ENCODE peak calls at places on chromosome 20, in four cellular contexts. R is transverse colon, X is suprapubic skin, G is K562. Y is an unnamed sample.

GRCh38 chr20:60569116-60569515 is 610.9 kb downstream of the CDH26 start:
- DNase-seq in X (no peak), R (no peak), G (no peak), Y (no peak)

GRCh38 chr20:4113996-4114603 is 98.7 kb upstream of the RNF24 start:
- DNase-seq in G (peak; percentile 31), X (no peak), R (no peak), Y (no peak)

GRCh38 chr20:17885544-17885943 is 83.0 kb downstream of the SNX5 start:
- DNase-seq in X (no peak), R (peak; percentile 37), G (no peak), Y (peak; percentile 58)

GRCh38 chr20:38599410-38599882 is 2.2 kb upstream of the ARHGAP40 start:
- DNase-seq in G (peak; percentile 47), R (no peak), X (no peak), Y (no peak)

GRCh38 chr20:54119744-54120143 is 49.4 kb upstream of the BCAS1 start:
- DNase-seq in R (no peak), X (no peak), G (no peak), Y (no peak)

GRCh38 chr20:45036044-45036755 is 64.7 kb downstream of the KCNS1 start:
- DNase-seq in X (no peak), G (peak; percentile 61), R (no peak), Y (no peak)

GRCh38 chr20:45355209-45355608 is 7.0 kb upstream of the SDC4 start:
- DNase-seq in R (no peak), X (no peak), G (no peak), Y (no peak)

GRCh38 chr20:5714261-5715041 is 35.8 kb upstream of the SHLD1 start:
- DNase-seq in R (no peak), X (no peak), G (peak; percentile 30), Y (no peak)

GRCh38 chr20:54056762-54057639 is 13.4 kb downstream of the BCAS1 start:
- DNase-seq in R (no peak), X (no peak), G (no peak), Y (no peak)

GRCh38 chr20:13202553-13202952 is 18.5 kb upstream of the ISM1 start:
- DNase-seq in R (no peak), G (no peak), X (no peak), Y (no peak)

GRCh38 chr20:36632487-36633284 is 13.3 kb downstream of the SLA2 start:
- DNase-seq in X (no peak), G (peak; percentile 29), R (no peak), Y (no peak)

GRCh38 chr20:51584737-51585136 is 42.2 kb upstream of the NFATC2 start:
- DNase-seq in G (no peak), R (no peak), X (no peak), Y (no peak)

GRCh38 chr20:37804584-37805566 is 98.1 kb upstream of the VSTM2L start:
- DNase-seq in G (no peak), X (no peak), R (peak; percentile 52), Y (no peak)

GRCh38 chr20:49987015-49987867 is 4.5 kb downstream of the SNAI1 start:
- DNase-seq in X (no peak), G (no peak), R (no peak), Y (no peak)

GRCh38 chr20:2507875-2508630 is 662 bp downstream of the ZNF343 start:
- DNase-seq in X (no peak), R (peak; percentile 23), G (peak; percentile 18), Y (no peak)

GRCh38 chr20:10603971-10604864 is 69.6 kb downstream of the JAG1 start:
- DNase-seq in R (peak; percentile 20), G (no peak), X (no peak), Y (peak; percentile 52)

GRCh38 chr20:61803903-61804804 is 261.5 kb downstream of the TAF4 start:
- DNase-seq in G (no peak), X (no peak), R (no peak), Y (no peak)

GRCh38 chr20:10309326-10309725 is 90.7 kb downstream of the SNAP25 start:
- DNase-seq in G (no peak), R (no peak), X (no peak), Y (no peak)

GRCh38 chr20:2845607-2846006 is 5.1 kb downstream of the VPS16 start:
- DNase-seq in X (no peak), R (no peak), G (no peak), Y (no peak)

GRCh38 chr20:32463642-32464400 is 105.7 kb downstream of the ASXL1 start:
- DNase-seq in X (no peak), G (no peak), R (peak; percentile 80), Y (no peak)

GRCh38 chr20:47241345-47241781 is 115.1 kb downstream of the ZMYND8 start:
- DNase-seq in G (no peak), X (no peak), R (peak; percentile 23), Y (no peak)

GRCh38 chr20:35277531-35278395 is at the start of gene MMP24OS:
- DNase-seq in G (peak; percentile 90), R (peak; percentile 94), X (peak; percentile 95), Y (peak; percentile 81)

GRCh38 chr20:35274172-35275092 is 3.5 kb downstream of the MMP24OS start:
- DNase-seq in G (no peak), X (no peak), R (no peak), Y (no peak)

GRCh38 chr20:35277127-35277526 is 795 bp downstream of the MMP24OS start:
- DNase-seq in G (no peak), X (no peak), R (no peak), Y (no peak)

GRCh38 chr20:35276408-35276807 is 1.5 kb downstream of the MMP24OS start:
- DNase-seq in R (no peak), G (no peak), X (no peak), Y (no peak)

DNA sequence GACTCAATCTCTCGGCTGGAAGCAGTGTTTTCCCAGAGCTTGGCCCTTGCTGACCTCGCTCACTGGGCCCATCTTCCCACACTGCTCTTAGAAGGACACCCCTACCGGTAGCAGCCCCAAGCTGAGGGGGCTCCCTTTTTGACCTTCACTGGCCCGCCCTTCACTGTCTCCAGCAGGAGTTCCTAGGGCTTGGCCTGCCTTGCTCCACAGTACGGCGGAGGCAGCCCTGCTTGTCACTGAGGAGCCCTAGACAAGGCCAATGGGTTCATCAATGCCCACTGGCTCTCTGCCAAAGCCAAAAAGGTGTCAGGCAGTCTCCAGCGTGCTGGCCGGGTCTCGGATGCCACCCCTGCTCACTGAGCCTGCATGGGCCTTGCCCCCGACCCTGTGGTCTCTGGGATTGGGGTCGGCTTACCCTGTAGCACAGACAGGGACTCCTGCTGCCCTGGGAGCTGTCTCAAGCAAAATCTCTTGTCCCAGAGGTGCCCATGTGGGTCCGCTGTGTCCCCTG is 2.1 kb downstream of the MMP24OS start:
- DNase-seq in X (no peak), G (no peak), R (no peak), Y (no peak)
- TF ChIP-seq POLR2A in X (no peak), G (peak; percentile 32), R (no peak), Y (no peak)

GRCh38 chr20:19071442-19071717 is 141.1 kb upstream of the SLC24A3 start:
- DNase-seq in R (no peak), X (no peak), G (no peak), Y (no peak)
- TF ChIP-seq EP300 in R (no peak), X (no peak), G (no peak), Y (no peak)

GRCh38 chr20:63379296-63379695 is 18.1 kb upstream of the CHRNA4 start:
- DNase-seq in X (no peak), G (no peak), R (no peak), Y (no peak)
- H3K27ac ChIP-seq in X (no peak overlapping the region), G (no peak overlapping the region), R (no peak overlapping the region), Y (no peak overlapping the region)

DNA sequence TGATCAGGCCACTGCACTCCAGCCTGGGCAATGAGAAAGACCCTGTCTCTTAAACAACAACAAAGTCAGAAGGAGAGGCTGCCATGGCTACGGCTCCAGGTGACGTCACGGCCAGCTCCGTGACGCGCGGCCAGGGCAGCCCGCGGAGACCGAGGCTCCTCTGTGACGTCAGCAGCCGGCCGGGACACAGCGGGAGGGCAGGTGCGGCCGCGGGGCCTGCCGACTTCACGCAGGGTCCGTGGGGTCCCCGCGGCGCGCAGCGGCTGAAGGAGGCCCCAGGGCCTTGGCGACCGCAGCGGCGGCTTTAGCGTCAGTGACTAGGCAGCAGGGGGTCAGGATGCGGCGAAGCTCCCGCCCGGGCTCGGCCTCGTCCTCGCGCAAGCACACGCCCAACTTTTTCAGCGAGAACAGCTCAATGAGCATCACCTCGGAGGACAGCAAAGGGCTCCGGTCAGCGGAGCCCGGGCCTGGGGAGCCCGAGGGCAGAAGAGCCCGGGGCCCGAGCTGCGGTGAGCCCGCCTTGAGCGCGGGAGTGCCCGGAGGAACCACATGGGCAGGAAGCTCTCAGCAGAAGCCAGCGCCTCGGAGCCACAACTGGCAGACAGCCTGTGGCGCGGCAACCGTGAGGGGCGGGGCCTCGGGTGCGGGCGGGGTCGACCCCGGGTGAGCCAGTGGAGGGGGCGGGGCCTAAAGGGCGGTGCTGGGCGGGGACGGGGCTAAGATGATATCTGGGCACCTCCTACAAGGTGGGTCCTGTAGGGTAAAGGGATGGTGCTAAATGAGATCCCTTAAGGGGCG is at the start of gene SPAG4:
- DNase-seq in R (peak; percentile 100), G (peak; percentile 83), X (peak; percentile 99), Y (peak; percentile 99)
- TF ChIP-seq POLR2A in R (peak; percentile 86), G (peak; percentile 70), X (peak; percentile 67), Y (peak; percentile 67)

Y was measured in tibial nerve.